ENCODE peak calls at places on chromosome 13, in six cellular contexts. S is GOT3; M is hepatocyte; G is AG09319; Z is stimulated activated naive B cell treated with anti-CD40 and anti-IgM and Interleukin-4, amounts not matched to agents 10 μg/mL and 1 μg/mL and 100 μg/mL, for 72 hours; N is NCI-H2081. U is an unnamed sample.

GRCh38 chr13:22076658-22077057 is 405.8 kb downstream of the FGF9 start:
- DNase-seq in S (no peak), M (no peak), G (no peak), N (peak), Z (no peak), U (no peak)

GRCh38 chr13:66402071-66402470 is 828.1 kb downstream of the PCDH9 start:
- DNase-seq in Z (no peak), G (no peak), N (peak), M (no peak), S (no peak), U (no peak)

GRCh38 chr13:24263652-24264051 is 45.7 kb upstream of the C1QTNF9 start:
- DNase-seq in S (no peak), G (no peak), Z (no peak), N (no peak), M (no peak), U (no peak)

GRCh38 chr13:23570099-23570926 is at the start of gene TNFRSF19:
- DNase-seq in N (peak), G (no peak), S (no peak), M (peak), Z (no peak), U (no peak)

GRCh38 chr13:28346136-28346535 is 148.8 kb downstream of the FLT1 start:
- DNase-seq in S (no peak), N (no peak), G (no peak), Z (no peak), M (no peak), U (no peak)

GRCh38 chr13:89688908-89689307 is 1658.6 kb upstream of the MIR17HG start:
- DNase-seq in Z (no peak), N (no peak), S (no peak), M (no peak), G (no peak), U (no peak)

GRCh38 chr13:31274345-31274870 is 74.6 kb downstream of the B3GLCT start:
- DNase-seq in N (no peak), Z (no peak), M (no peak), S (no peak), G (no peak), U (no peak)

GRCh38 chr13:40169476-40169875 is 497.0 kb downstream of the FOXO1 start:
- DNase-seq in Z (no peak), N (no peak), G (no peak), M (no peak), S (no peak), U (no peak)

GRCh38 chr13:43749503-43749902 is 37.3 kb downstream of the ENOX1 start:
- DNase-seq in G (no peak), Z (no peak), M (no peak), N (no peak), S (no peak), U (no peak)

GRCh38 chr13:93472296-93472695 is 245.7 kb downstream of the GPC6 start:
- DNase-seq in S (no peak), Z (no peak), M (no peak), N (no peak), G (no peak), U (no peak)

GRCh38 chr13:57858376-57858775 is 226.8 kb downstream of the PCDH17 start:
- DNase-seq in M (peak), Z (no peak), S (no peak), N (no peak), G (no peak), U (no peak)

GRCh38 chr13:89205856-89206255 is 1534.7 kb downstream of the SLITRK5 start:
- DNase-seq in S (no peak), Z (no peak), N (no peak), M (no peak), G (no peak), U (no peak)

GRCh38 chr13:113917096-113917495 is 53.2 kb upstream of the GAS6 start:
- DNase-seq in N (no peak), M (no peak), S (no peak), G (no peak), Z (no peak), U (no peak)

GRCh38 chr13:84844473-84844872 is 954.7 kb downstream of the SLITRK6 start:
- DNase-seq in G (no peak), M (peak), N (peak), S (no peak), Z (no peak), U (no peak)

GRCh38 chr13:81442904-81443303 is 1102.0 kb upstream of the SPRY2 start:
- DNase-seq in N (no peak), Z (no peak), G (no peak), M (no peak), S (no peak), U (no peak)

GRCh38 chr13:98983182-98983581 is 5.3 kb upstream of the DOCK9 start:
- DNase-seq in Z (no peak), M (no peak), G (no peak), N (no peak), S (no peak), U (no peak)

GRCh38 chr13:91347212-91347995 is at the start of gene MIR17HG:
- DNase-seq in N (peak), M (peak), G (no peak), Z (peak), S (peak), U (peak)

GRCh38 chr13:100544866-100545683 is 43.5 kb downstream of the GGACT start:
- DNase-seq in M (no peak), S (no peak), N (no peak), Z (no peak), G (no peak), U (no peak)

GRCh38 chr13:80050252-80050651 is 290.7 kb downstream of the SPRY2 start:
- DNase-seq in Z (no peak), M (no peak), N (no peak), S (no peak), G (no peak), U (no peak)

GRCh38 chr13:81409284-81409683 is 1068.4 kb upstream of the SPRY2 start:
- DNase-seq in N (no peak), Z (no peak), M (no peak), S (no peak), G (no peak), U (no peak)

GRCh38 chr13:70375718-70376117 is 267.5 kb upstream of the KLHL1 start:
- DNase-seq in S (no peak), N (peak), G (no peak), Z (no peak), M (no peak), U (no peak)

GRCh38 chr13:101596803-101597202 is 144.3 kb downstream of the ITGBL1 start:
- DNase-seq in S (no peak), Z (no peak), M (no peak), G (no peak), N (no peak), U (no peak)

GRCh38 chr13:113923376-113924063 is 50.4 kb downstream of the C13orf46 start:
- DNase-seq in G (no peak), M (no peak), S (no peak), Z (no peak), N (no peak), U (no peak)

GRCh38 chr13:57970404-57970803 is 338.9 kb downstream of the PCDH17 start:
- DNase-seq in G (no peak), Z (no peak), M (no peak), N (no peak), S (no peak), U (no peak)

GRCh38 chr13:108850706-108851105 is 221.3 kb downstream of the MYO16 start:
- DNase-seq in Z (no peak), S (no peak), N (no peak), M (no peak), G (no peak), U (no peak)

GRCh38 chr13:45412274-45413049 is 5.7 kb downstream of the SLC25A30 start:
- DNase-seq in Z (no peak), N (no peak), G (no peak), M (no peak), S (no peak), U (no peak)

GRCh38 chr13:51801631-51802099 is 2.3 kb downstream of the DHRS12 start:
- DNase-seq in S (no peak), M (no peak), N (peak), G (no peak), Z (no peak), U (no peak)

GRCh38 chr13:42011601-42012401 is 36.6 kb upstream of the DGKH start:
- DNase-seq in M (peak), S (no peak), G (no peak), Z (no peak), N (no peak), U (no peak)

GRCh38 chr13:52455677-52456041 is 381 bp downstream of the CKAP2 start:
- DNase-seq in M (peak), G (peak), N (peak), Z (peak), S (no peak), U (peak)

GRCh38 chr13:21675095-21676007 is 4.5 kb downstream of the FGF9 start:
- DNase-seq in Z (peak), N (peak), S (no peak), M (peak), G (no peak), U (no peak)

GRCh38 chr13:43663474-43664090 is 123.2 kb downstream of the ENOX1 start:
- DNase-seq in S (no peak), N (peak), M (no peak), G (no peak), Z (no peak), U (no peak)

GRCh38 chr13:104281910-104282309 is 1215.7 kb upstream of the SLC10A2 start:
- DNase-seq in M (no peak), Z (no peak), N (no peak), G (no peak), S (no peak), U (no peak)